ENCODE peak calls at places on chromosomes 6 and 20, in nine cellular contexts. W is activated naive CD4-positive, alpha-beta T cell treated with anti-CD3 and anti-CD28 coated beads, Interleukin-2, amount 50 U/mL, for 16 hours; X is myocyte; B is AG09309; K is cardiac muscle cell; U is RWPE1; A is H9; P is kidney epithelial cell; L is left ventricle myocardium inferior. Z is an unnamed sample.

GRCh38 chr6:29602564-29603361 is 17.8 kb downstream of the OR2H2 start:
- DNase-seq in X (peak; percentile 6), P (no peak), L (no peak), A (peak; percentile 85), U (peak; percentile 13), B (no peak), W (no peak), K (peak; percentile 68), Z (peak; percentile 31)

GRCh38 chr6:113584767-113585166 is 272.4 kb upstream of the MARCKS start:
- DNase-seq in P (no peak), W (no peak), L (no peak), K (no peak), B (no peak), A (no peak), U (no peak), X (no peak), Z (no peak)

GRCh38 chr20:47343007-47343472 is 13.5 kb downstream of the ZMYND8 start:
- DNase-seq in K (no peak), P (no peak), U (no peak), L (no peak), B (no peak), A (no peak), X (no peak), W (no peak), Z (no peak)

GRCh38 chr20:45957021-45957941 is 14.7 kb downstream of the ZNF335 start:
- DNase-seq in B (no peak), L (no peak), P (no peak), W (no peak), X (no peak), K (no peak), U (no peak), A (peak; percentile 19), Z (no peak)

GRCh38 chr6:105424177-105424783 is 21.4 kb upstream of the PREP start:
- DNase-seq in K (peak; percentile 58), L (no peak), W (peak; percentile 55), X (peak; percentile 80), B (no peak), U (peak; percentile 62), A (peak; percentile 67), P (no peak), Z (peak; percentile 46)

GRCh38 chr6:160462551-160463109 is 114.5 kb downstream of the SLC22A3 start:
- DNase-seq in K (no peak), P (peak; percentile 74), U (peak; percentile 59), B (peak; percentile 59), L (no peak), A (no peak), X (peak; percentile 82), W (no peak), Z (peak; percentile 29)

GRCh38 chr6:166563200-166563599 is 23.3 kb downstream of the RAMACL start:
- DNase-seq in A (no peak), K (no peak), W (no peak), L (no peak), X (no peak), B (no peak), U (no peak), P (no peak), Z (no peak)

GRCh38 chr6:158869010-158869603 is 49.9 kb upstream of the EZR start:
- DNase-seq in A (peak; percentile 89), W (no peak), K (no peak), U (no peak), B (no peak), X (peak; percentile 79), L (no peak), P (no peak), Z (peak; percentile 37)

GRCh38 chr20:41697861-41698559 is 79.8 kb upstream of the CHD6 start:
- DNase-seq in U (peak; percentile 51), K (peak; percentile 13), X (peak; percentile 38), W (no peak), B (no peak), L (no peak), A (peak; percentile 34), P (no peak), Z (peak; percentile 69)

GRCh38 chr20:9130407-9130995 is 61.6 kb downstream of the PLCB4 start:
- DNase-seq in X (no peak), P (no peak), W (no peak), A (no peak), K (no peak), L (no peak), B (no peak), U (no peak), Z (no peak)

GRCh38 chr20:29743101-29743931 is 1514.1 kb upstream of the DEFB115 start:
- DNase-seq in A (no peak), L (no peak), K (no peak), X (no peak), B (no peak), W (no peak), P (no peak), U (no peak), Z (no peak)

GRCh38 chr6:127118505-127119360 is at the start of gene RSPO3:
- DNase-seq in K (peak; percentile 74), L (no peak), X (peak; percentile 56), U (no peak), W (peak; percentile 10), P (no peak), A (peak; percentile 62), B (no peak), Z (no peak)

GRCh38 chr6:4355241-4355640 is 219.9 kb upstream of the ECI2 start:
- DNase-seq in U (peak; percentile 59), P (peak; percentile 49), L (no peak), A (no peak), K (peak; percentile 46), X (no peak), B (peak; percentile 75), W (no peak), Z (peak; percentile 71)

GRCh38 chr6:31558631-31559500 is 11.5 kb downstream of the NFKBIL1 start:
- DNase-seq in B (no peak), W (peak; percentile 77), U (no peak), X (peak; percentile 55), P (no peak), L (peak; percentile 26), A (no peak), K (no peak), Z (no peak)

GRCh38 chr20:45337367-45338120 is 10.7 kb downstream of the SDC4 start:
- DNase-seq in K (peak; percentile 63), X (peak; percentile 96), P (peak; percentile 83), L (peak; percentile 46), U (peak; percentile 89), B (peak; percentile 78), W (no peak), A (no peak), Z (peak; percentile 96)

GRCh38 chr6:11585426-11586016 is 48.0 kb downstream of the TMEM170B start:
- DNase-seq in L (no peak), K (peak; percentile 59), U (peak; percentile 52), B (no peak), P (no peak), W (no peak), X (peak; percentile 74), A (no peak), Z (peak; percentile 54)

GRCh38 chr6:74070091-74070490 is 374.1 kb downstream of the CD109 start:
- DNase-seq in X (no peak), K (no peak), B (peak; percentile 55), A (no peak), P (no peak), W (no peak), U (no peak), L (no peak), Z (no peak)

GRCh38 chr6:11740875-11741274 is 37.7 kb downstream of the ADTRP start:
- DNase-seq in A (no peak), B (no peak), K (no peak), U (no peak), X (no peak), W (no peak), L (no peak), P (no peak), Z (no peak)

GRCh38 chr6:138673317-138674014 is 100.1 kb upstream of the CCDC28A start:
- DNase-seq in U (no peak), P (no peak), X (no peak), B (no peak), K (no peak), L (no peak), W (no peak), A (no peak), Z (no peak)

GRCh38 chr20:38412877-38413577 is 22.1 kb downstream of the SNHG17 start:
- DNase-seq in X (no peak), P (no peak), A (peak; percentile 15), L (no peak), K (no peak), U (no peak), W (no peak), B (no peak), Z (no peak)

GRCh38 chr6:160991411-160992322 is at the start of gene MAP3K4:
- DNase-seq in W (peak; percentile 84), X (peak; percentile 87), B (no peak), L (peak; percentile 85), K (peak; percentile 91), A (peak; percentile 76), P (no peak), U (peak; percentile 58), Z (peak; percentile 54)

GRCh38 chr6:28709478-28710349 is 184.0 kb downstream of the GPX5 start:
- DNase-seq in W (no peak), X (no peak), B (no peak), L (no peak), U (no peak), P (no peak), A (peak; percentile 49), K (no peak), Z (no peak)

GRCh38 chr6:16426241-16426640 is 187.9 kb downstream of the GMPR start:
- DNase-seq in U (no peak), K (no peak), X (no peak), W (no peak), A (no peak), L (no peak), P (no peak), B (no peak), Z (no peak)

GRCh38 chr20:50029697-50030428 is 47.1 kb downstream of the SNAI1 start:
- DNase-seq in K (no peak), W (no peak), U (peak; percentile 54), B (peak; percentile 87), P (no peak), X (peak; percentile 89), L (no peak), A (no peak), Z (peak; percentile 89)